ENCODE peak calls at places on chromosomes 2 and 18, in five cellular contexts. E is cardiac muscle cell; W is A549; L is adrenal gland; B is CD8-positive, alpha-beta memory T cell. N is an unnamed sample.

GRCh38 chr2:70010222-70011111 is 49.0 kb upstream of the ASPRV1 start:
- DNase-seq in E (no peak), W (no peak), L (peak; percentile 55), B (no peak), N (no peak)

GRCh38 chr18:52716926-52717325 is 376.9 kb downstream of the DCC start:
- DNase-seq in E (peak; percentile 47), W (peak; percentile 39), L (peak; percentile 66), B (no peak), N (no peak)

GRCh38 chr18:59357928-59358327 is 1.1 kb downstream of the LMAN1 start:
- DNase-seq in E (peak; percentile 10), W (no peak), L (no peak), B (peak; percentile 12), N (no peak)

GRCh38 chr2:230160112-230160660 is 59.6 kb downstream of the SP110 start:
- DNase-seq in E (peak; percentile 57), W (peak; percentile 48), L (peak; percentile 70), B (peak; percentile 37), N (peak; percentile 15)

GRCh38 chr2:174588463-174588862 is 9.1 kb downstream of the WIPF1 start:
- DNase-seq in E (no peak), W (no peak), L (no peak), B (no peak), N (no peak)

GRCh38 chr18:48934708-48935432 is 15.9 kb downstream of the SMAD7 start:
- DNase-seq in E (peak; percentile 58), W (no peak), L (peak; percentile 88), B (no peak), N (no peak)

GRCh38 chr2:79235135-79235534 is 75.6 kb upstream of the REG3A start:
- DNase-seq in E (no peak), W (no peak), L (no peak), B (no peak), N (no peak)

GRCh38 chr2:197498937-197499593 is 575 bp downstream of the HSPD1 start:
- DNase-seq in E (peak; percentile 84), W (peak; percentile 58), L (peak; percentile 92), B (peak; percentile 38), N (peak; percentile 13)

GRCh38 chr2:170770008-170770303 is 222 bp upstream of the ERICH2 start:
- DNase-seq in E (no peak), W (no peak), L (no peak), B (no peak), N (no peak)

GRCh38 chr2:18378020-18378653 is 182.3 kb downstream of the RDH14 start:
- DNase-seq in E (peak; percentile 79), W (peak; percentile 55), L (peak; percentile 59), B (peak; percentile 12), N (no peak)

GRCh38 chr2:241082338-241083090 is 19.6 kb downstream of the MTERF4 start:
- DNase-seq in E (no peak), W (no peak), L (peak; percentile 46), B (no peak), N (no peak)

GRCh38 chr18:37565138-37565984 is at the start of gene CELF4:
- DNase-seq in E (peak; percentile 42), W (peak; percentile 3), L (peak; percentile 64), B (no peak), N (no peak)

GRCh38 chr2:232520088-232520487 is at the start of gene PRSS56:
- DNase-seq in E (no peak), W (no peak), L (no peak), B (no peak), N (no peak)

GRCh38 chr2:34096552-34097171 is 497.6 kb upstream of the FAM98A start:
- DNase-seq in E (peak; percentile 89), W (peak; percentile 65), L (peak; percentile 66), B (peak; percentile 8), N (peak; percentile 4)

GRCh38 chr18:78900938-78901909 is 78.4 kb upstream of the SALL3 start:
- DNase-seq in E (no peak), W (no peak), L (no peak), B (no peak), N (no peak)

GRCh38 chr2:111918383-111918806 is 20.0 kb downstream of the MERTK start:
- DNase-seq in E (no peak), W (no peak), L (peak; percentile 47), B (no peak), N (no peak)

GRCh38 chr2:111923271-111923670 is 24.9 kb downstream of the MERTK start:
- DNase-seq in E (no peak), W (no peak), L (peak; percentile 48), B (no peak), N (no peak)

GRCh38 chr2:111924617-111925107 is 26.3 kb downstream of the MERTK start:
- DNase-seq in E (no peak), W (no peak), L (peak; percentile 10), B (no peak), N (no peak)

GRCh38 chr2:111919362-111919761 is 21.0 kb downstream of the MERTK start:
- DNase-seq in E (no peak), W (no peak), L (peak; percentile 36), B (no peak), N (no peak)

DNA sequence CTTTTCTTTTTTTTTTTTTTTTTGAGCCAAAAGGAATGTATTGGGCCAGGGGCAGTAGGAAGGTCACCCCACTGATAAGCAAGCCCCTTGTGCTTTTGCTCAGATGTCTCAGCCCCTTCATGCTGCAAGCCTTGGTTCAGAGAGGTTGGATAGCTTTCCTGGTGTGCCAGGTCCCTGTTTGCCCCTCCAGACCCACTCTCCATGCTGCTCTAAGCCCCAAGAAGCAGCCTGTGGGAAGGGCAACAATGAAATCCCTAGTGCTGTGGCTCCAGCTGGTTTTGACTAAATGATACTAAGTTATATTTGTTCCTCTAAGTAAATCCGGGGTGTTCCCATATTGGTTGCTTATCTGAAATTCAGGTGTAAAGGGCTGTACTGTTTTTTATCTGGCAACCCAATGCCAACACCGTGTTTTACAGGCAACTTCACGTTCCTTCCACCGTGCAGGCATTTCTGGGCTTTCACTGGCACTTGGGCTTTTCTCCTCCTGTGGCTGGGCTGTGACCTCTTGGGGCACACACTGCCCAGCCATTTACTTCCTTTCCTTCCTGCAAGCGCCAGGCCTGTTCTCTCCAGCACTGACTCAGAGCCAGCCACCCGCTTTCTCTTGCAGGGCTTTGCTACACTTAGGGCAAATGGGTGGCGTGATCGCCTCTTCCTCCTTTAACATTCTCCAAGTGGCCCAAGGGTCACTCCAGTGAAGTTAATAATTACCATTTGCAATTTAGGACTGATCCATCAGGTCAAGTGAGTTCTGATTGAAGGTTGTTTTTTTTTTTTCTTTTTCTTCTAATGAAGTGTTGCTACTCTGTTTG is 21.6 kb downstream of the MERTK start:
- DNase-seq in E (no peak), W (no peak), L (peak; percentile 80), B (no peak), N (no peak)
- H3K9me3 ChIP-seq in E (no peaks in the 10 kb centered on the region), W (no peaks in the 10 kb centered on the region), L (no peaks in the 10 kb centered on the region), B (no peaks in the 10 kb centered on the region), N (no peaks in the 10 kb centered on the region)

GRCh38 chr2:2832657-2833056 is 501.6 kb upstream of the MYT1L start:
- DNase-seq in E (no peak), W (no peak), L (no peak), B (no peak), N (no peak)
- H3K9me3 ChIP-seq in E (no peaks in the 10 kb centered on the region), W (no peaks in the 10 kb centered on the region), L (no peaks in the 10 kb centered on the region), B (no peaks in the 10 kb centered on the region), N (no peaks in the 10 kb centered on the region)

DNA sequence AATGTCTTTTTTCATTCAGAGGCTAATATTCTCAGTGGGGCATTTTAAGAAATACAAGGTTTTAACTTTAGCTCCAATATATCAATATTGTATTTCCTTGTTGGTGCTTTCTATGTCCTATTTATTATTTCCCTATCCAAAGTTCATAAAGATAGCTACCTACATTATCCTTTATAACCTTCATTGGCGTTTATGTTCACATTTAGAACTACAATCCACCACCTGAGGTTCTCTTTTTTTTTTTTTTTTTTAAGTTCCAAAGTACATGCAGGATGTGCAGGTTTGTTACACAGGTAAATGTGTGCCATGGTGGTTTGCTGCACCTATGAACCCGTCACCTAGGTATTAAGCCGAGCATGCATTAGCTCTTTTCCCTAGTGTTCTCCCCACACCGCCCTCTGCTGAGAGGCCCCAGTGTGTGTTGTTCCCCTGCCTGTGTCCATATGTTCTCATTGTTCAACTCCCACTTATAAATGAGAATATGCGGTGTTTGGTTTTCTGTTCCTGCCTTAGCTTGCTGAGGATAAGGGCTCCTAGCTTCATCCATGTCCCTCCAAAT is 694.6 kb downstream of the SUCLG1 start:
- DNase-seq in E (no peak), W (no peak), L (no peak), B (no peak), N (no peak)
- H3K9me3 ChIP-seq in E (no peaks in the 10 kb centered on the region), W (peaks cover 13% of the 10 kb centered on the region), L (no peaks in the 10 kb centered on the region), B (no peaks in the 10 kb centered on the region), N (no peaks in the 10 kb centered on the region)

GRCh38 chr18:70956554-70956953 is 667.7 kb downstream of the SOCS6 start:
- DNase-seq in E (no peak), W (no peak), L (no peak), B (no peak), N (no peak)
- H3K9me3 ChIP-seq in E (no peaks in the 10 kb centered on the region), W (no peaks in the 10 kb centered on the region), L (no peaks in the 10 kb centered on the region), B (no peaks in the 10 kb centered on the region), N (no peaks in the 10 kb centered on the region)

DNA sequence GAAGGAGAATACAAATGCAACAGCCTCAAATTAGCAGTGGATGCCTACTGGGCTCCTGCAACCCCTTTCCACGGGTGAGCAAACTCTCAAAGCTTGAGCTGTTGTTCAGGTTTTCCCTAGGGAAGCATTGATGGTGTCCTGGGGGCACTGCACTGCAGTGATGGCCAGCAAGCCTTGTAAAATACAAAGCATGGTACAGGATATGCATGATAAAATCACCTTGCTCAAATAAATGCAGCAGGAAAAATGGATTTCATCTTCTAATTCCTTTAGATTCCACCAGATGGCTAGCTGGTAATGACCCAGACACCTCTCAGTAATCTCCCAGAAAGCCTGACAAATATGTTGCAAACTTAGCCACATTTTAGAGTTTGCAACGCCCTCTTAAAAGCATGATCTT is 698.2 kb downstream of the TRIB2 start:
- DNase-seq in E (no peak), W (no peak), L (no peak), B (no peak), N (no peak)
- H3K9me3 ChIP-seq in E (no peaks in the 10 kb centered on the region), W (peaks cover 11% of the 10 kb centered on the region), L (no peaks in the 10 kb centered on the region), B (no peaks in the 10 kb centered on the region), N (no peaks in the 10 kb centered on the region)

N was measured in T-helper 17 cell.